ENCODE peak calls at places on chromosomes 12 and 14, in eight cellular contexts. Q is ureter; C is NCI-H1092; F is stimulated activated CD4-positive, alpha-beta T cell treated with anti-CD3 and anti-CD28 coated beads, Interleukin-12 subunit alpha, Interleukin-12 subunit beta, amount 100 ng/mL, for 4 hours; G is GM20000; U is iPS-NIHi11; Z is fibroblast of the aortic adventitia; T is activated T-cell treated with anti-CD3 and anti-CD28 coated beads, Interleukin-2, amount 50 U/mL, for 24 hours. M is an unnamed sample.

GRCh38 chr14:101501341-101501740 is 60.0 kb upstream of the DIO3 start:
- DNase-seq in C (no peak), F (no peak), Q (peak; percentile 30), U (no peak), T (no peak), G (no peak), Z (no peak), M (peak; percentile 15)

GRCh38 chr12:15982471-15982870 is 71.3 kb downstream of the DERA start:
- DNase-seq in C (peak; percentile 1), Z (peak; percentile 75), Q (no peak), F (no peak), G (no peak), T (no peak), U (peak; percentile 18), M (no peak)

GRCh38 chr12:121255433-121255832 is 41.1 kb downstream of the CAMKK2 start:
- DNase-seq in G (no peak), Z (no peak), C (no peak), T (no peak), Q (no peak), F (no peak), U (no peak), M (no peak)

GRCh38 chr12:2265461-2266167 is 212.8 kb downstream of the CACNA1C start:
- DNase-seq in Z (peak; percentile 79), T (no peak), Q (no peak), U (no peak), C (no peak), G (no peak), F (no peak), M (no peak)

GRCh38 chr14:77541905-77542304 is 43.3 kb upstream of the ISM2 start:
- DNase-seq in Q (no peak), T (no peak), C (no peak), G (peak; percentile 15), U (no peak), Z (no peak), F (no peak), M (no peak)

GRCh38 chr14:55297611-55298323 is 26.5 kb downstream of the FBXO34 start:
- DNase-seq in T (no peak), U (peak; percentile 18), Z (no peak), Q (peak; percentile 73), G (peak; percentile 65), F (no peak), C (no peak), M (no peak)

GRCh38 chr14:81137316-81137715 is 83.4 kb downstream of the GTF2A1 start:
- DNase-seq in U (no peak), Z (peak; percentile 40), F (no peak), G (no peak), C (no peak), T (no peak), Q (no peak), M (no peak)

GRCh38 chr12:47296828-47297227 is 217.1 kb upstream of the AMIGO2 start:
- DNase-seq in G (no peak), C (peak; percentile 50), F (no peak), Z (no peak), U (no peak), T (no peak), Q (no peak), M (no peak)

GRCh38 chr12:27709932-27710591 is 570 bp upstream of the MRPS35 start:
- DNase-seq in C (no peak), U (no peak), T (peak; percentile 43), Z (peak; percentile 66), Q (no peak), G (peak; percentile 24), F (no peak), M (no peak)

GRCh38 chr14:32023540-32023939 is 53.6 kb upstream of the ARHGAP5 start:
- DNase-seq in U (no peak), C (no peak), Q (no peak), Z (no peak), G (no peak), T (no peak), F (no peak), M (no peak)

GRCh38 chr12:97560359-97560758 is 97.8 kb downstream of the RMST start:
- DNase-seq in F (no peak), Z (no peak), Q (no peak), U (no peak), G (no peak), C (peak; percentile 23), T (no peak), M (no peak)

GRCh38 chr14:33120966-33121365 is 182.3 kb downstream of the NPAS3 start:
- DNase-seq in U (no peak), Z (no peak), F (no peak), G (no peak), T (no peak), C (no peak), Q (no peak), M (no peak)

GRCh38 chr14:105076296-105076804 is 11.1 kb upstream of the GPR132 start:
- DNase-seq in Q (no peak), G (no peak), C (no peak), T (no peak), U (no peak), Z (no peak), F (no peak), M (peak; percentile 22)

GRCh38 chr14:104721704-104722431 is 2.2 kb upstream of the ADSS1 start:
- DNase-seq in T (no peak), U (no peak), Z (peak; percentile 22), F (no peak), C (no peak), Q (no peak), G (no peak), M (no peak)

GRCh38 chr12:107092669-107093546 is 441 bp downstream of the CRY1 start:
- DNase-seq in T (peak; percentile 90), Q (peak; percentile 62), G (peak; percentile 27), C (no peak), U (peak; percentile 25), Z (peak; percentile 49), F (peak; percentile 73), M (peak; percentile 65)